ENCODE peak calls at places on chromosomes 1 and 21, in eight cellular contexts. L is effector memory CD4-positive, alpha-beta T cell; O is stimulated activated CD4-positive, alpha-beta T cell treated with anti-CD3 and anti-CD28 coated beads, Interleukin-15, amount 100 ng/mL, for 24 hours; E is HCT116; R is right cardiac atrium; V is ELR; B is astrocyte of the spinal cord; W is mucosa of gallbladder. H is an unnamed sample.

GRCh38 chr1:15260418-15261154 is 13.6 kb downstream of the FHAD1 start:
- DNase-seq in B (peak; percentile 24), O (no peak), R (no peak), W (no peak), L (no peak), E (peak; percentile 89), V (peak; percentile 45), H (no peak)

GRCh38 chr21:33490991-33491372 is 534 bp downstream of the DNAJC28 start:
- DNase-seq in V (peak; percentile 25), W (no peak), E (peak; percentile 7), R (no peak), L (no peak), O (no peak), B (no peak), H (no peak)

GRCh38 chr1:171841931-171842723 is 829 bp downstream of the DNM3 start:
- DNase-seq in O (peak; percentile 30), V (peak; percentile 3), L (no peak), E (no peak), W (no peak), B (no peak), R (peak; percentile 14), H (no peak)

GRCh38 chr1:66300280-66300973 is 233.5 kb upstream of the SGIP1 start:
- DNase-seq in V (no peak), R (peak; percentile 40), O (no peak), L (no peak), W (no peak), E (no peak), B (no peak), H (no peak)

GRCh38 chr1:89615676-89616598 is 17.0 kb upstream of the LRRC8C start:
- DNase-seq in W (no peak), E (peak; percentile 27), O (peak; percentile 46), B (no peak), L (no peak), V (peak; percentile 43), R (no peak), H (peak; percentile 24)

GRCh38 chr1:88983791-88984552 is 8.5 kb downstream of the KYAT3 start:
- DNase-seq in L (no peak), O (peak; percentile 27), B (peak; percentile 63), E (peak; percentile 23), W (no peak), R (no peak), V (peak; percentile 77), H (peak; percentile 28)

GRCh38 chr21:38654580-38654979 is 151.1 kb upstream of the ETS2 start:
- DNase-seq in V (no peak), L (no peak), B (no peak), O (no peak), W (no peak), E (no peak), R (no peak), H (no peak)

GRCh38 chr1:222616535-222616934 is 1.4 kb upstream of the MIA3 start:
- DNase-seq in R (no peak), V (peak; percentile 59), B (peak; percentile 74), L (no peak), W (no peak), O (no peak), E (no peak), H (no peak)

GRCh38 chr1:30373471-30374399 is 349.6 kb downstream of the MATN1 start:
- DNase-seq in V (no peak), W (peak; percentile 8), O (no peak), R (no peak), L (no peak), B (no peak), E (no peak), H (no peak)

GRCh38 chr1:230067441-230067870 is 418 bp downstream of the GALNT2 start:
- DNase-seq in O (peak; percentile 44), W (peak; percentile 23), V (peak; percentile 51), L (peak; percentile 3), B (no peak), E (no peak), R (peak; percentile 49), H (peak; percentile 32)

GRCh38 chr1:183893561-183894289 is 88.8 kb downstream of the RGL1 start:
- DNase-seq in R (no peak), O (no peak), E (no peak), V (no peak), W (no peak), B (no peak), L (no peak), H (no peak)

GRCh38 chr1:59415286-59415850 is 118.5 kb downstream of the FGGY start:
- DNase-seq in E (no peak), V (no peak), L (no peak), R (no peak), B (no peak), O (no peak), W (no peak), H (no peak)

GRCh38 chr1:216705686-216706085 is 17.5 kb downstream of the ESRRG start:
- DNase-seq in V (no peak), B (no peak), E (no peak), L (no peak), R (no peak), O (no peak), W (no peak), H (no peak)

GRCh38 chr21:31449912-31450535 is 106.0 kb upstream of the TIAM1 start:
- DNase-seq in W (no peak), V (no peak), E (no peak), R (no peak), B (no peak), L (no peak), O (no peak), H (no peak)

GRCh38 chr21:29075706-29076447 is 2.4 kb upstream of the CCT8 start:
- DNase-seq in W (no peak), L (no peak), V (peak; percentile 92), E (peak; percentile 61), O (no peak), B (no peak), R (no peak), H (no peak)

GRCh38 chr1:161033751-161034150 is 5.0 kb downstream of the TSTD1 start:
- DNase-seq in E (peak; percentile 57), L (no peak), O (peak; percentile 35), R (no peak), B (no peak), W (no peak), V (peak; percentile 74), H (no peak)

GRCh38 chr21:41045534-41046268 is 122.3 kb upstream of the BACE2 start:
- DNase-seq in B (no peak), O (peak; percentile 14), V (no peak), R (no peak), W (no peak), L (no peak), E (no peak), H (no peak)

GRCh38 chr1:159669338-159669737 is 45.1 kb downstream of the CRP start:
- DNase-seq in O (no peak), L (no peak), W (no peak), R (no peak), V (no peak), E (no peak), B (no peak), H (no peak)

GRCh38 chr1:148160048-148160395 is 7.9 kb upstream of the NBPF11 start:
- DNase-seq in R (no peak), E (no peak), W (no peak), O (no peak), L (no peak), B (no peak), V (no peak), H (peak; percentile 9)

GRCh38 chr1:99648107-99648506 is 2.2 kb downstream of the PALMD start:
- DNase-seq in E (peak; percentile 15), R (peak; percentile 79), W (no peak), L (no peak), B (no peak), O (no peak), V (peak; percentile 26), H (no peak)

GRCh38 chr21:29072873-29073221 is 601 bp downstream of the CCT8 start:
- DNase-seq in E (no peak), O (no peak), L (no peak), B (peak; percentile 47), R (no peak), V (peak; percentile 56), W (no peak), H (no peak)